ENCODE peak calls at places on chromosomes 3 and 15, in nine cellular contexts. I is Peyer's patch, D is cardiac fibroblast, S is ACHN, L is HL-60, R is mesothelial cell of epicardium, W is mesenchymal stem cell, M is SK-MEL-5, K is MCF 10A. B is an unnamed sample.

GRCh38 chr3:158970006-158970405 is 168.2 kb downstream of the MFSD1 start:
- DNase-seq in I (no peak), D (no peak), S (no peak), L (no peak), R (no peak), W (no peak), M (no peak), K (no peak), B (no peak)

GRCh38 chr3:185729335-185729715 is 95.5 kb downstream of the IGF2BP2 start:
- DNase-seq in I (no peak), D (peak; percentile 84), S (no peak), L (peak; percentile 41), R (no peak), W (peak; percentile 76), M (no peak), K (peak; percentile 83), B (no peak)

GRCh38 chr3:20324664-20325478 is 138.9 kb upstream of the SGO1 start:
- DNase-seq in I (no peak), D (peak; percentile 26), S (no peak), L (no peak), R (no peak), W (no peak), M (no peak), K (peak; percentile 2), B (no peak)

GRCh38 chr15:73981761-73982222 is 10.3 kb downstream of the STOML1 start:
- DNase-seq in I (no peak), D (peak; percentile 40), S (peak; percentile 31), L (no peak), R (no peak), W (peak; percentile 47), M (no peak), K (peak; percentile 79), B (no peak)

GRCh38 chr3:100893590-100893989 is 99.6 kb downstream of the ABI3BP start:
- DNase-seq in I (no peak), D (peak; percentile 78), S (peak; percentile 42), L (no peak), R (no peak), W (peak; percentile 41), M (peak; percentile 65), K (peak; percentile 50), B (no peak)

GRCh38 chr3:50840983-50841489 is 166.3 kb downstream of the DOCK3 start:
- DNase-seq in I (no peak), D (no peak), S (no peak), L (no peak), R (no peak), W (no peak), M (no peak), K (no peak), B (no peak)

GRCh38 chr3:90184861-90185260 is 1077.4 kb downstream of the EPHA3 start:
- DNase-seq in I (no peak), D (peak; percentile 56), S (peak; percentile 37), L (no peak), R (no peak), W (peak; percentile 43), M (peak; percentile 97), K (peak; percentile 44), B (no peak)

GRCh38 chr3:81744366-81744765 is 17.1 kb downstream of the GBE1 start:
- DNase-seq in I (no peak), D (peak; percentile 95), S (peak; percentile 87), L (no peak), R (no peak), W (peak; percentile 93), M (no peak), K (peak; percentile 80), B (peak; percentile 18)

GRCh38 chr3:80770106-80771079 is 991.1 kb downstream of the GBE1 start:
- DNase-seq in I (no peak), D (peak; percentile 28), S (no peak), L (no peak), R (no peak), W (no peak), M (peak; percentile 40), K (no peak), B (no peak)